ENCODE peak calls at places on chromosomes 11 and 22, in five cellular contexts. J, E, P, U and B are unnamed samples.

GRCh38 chr22:44455151-44455962 is 42.7 kb downstream of the RTL6 start:
- DNase-seq in U (peak), J (peak), E (peak), P (peak), B (no peak)

GRCh38 chr11:134110252-134110651 is 41.4 kb downstream of the JAM3 start:
- DNase-seq in U (no peak), J (no peak), P (no peak), E (no peak), B (no peak)

GRCh38 chr11:125957623-125958330 is 11.9 kb downstream of the VSIG10L2 start:
- DNase-seq in P (no peak), U (no peak), E (no peak), J (no peak), B (no peak)

GRCh38 chr11:35623708-35624168 is 5.5 kb downstream of the FJX1 start:
- DNase-seq in P (no peak), U (no peak), E (no peak), J (no peak), B (no peak)

GRCh38 chr11:119101367-119101758 is 290 bp downstream of the DPAGT1 start:
- DNase-seq in P (no peak), E (no peak), U (no peak), J (no peak), B (no peak)

GRCh38 chr11:26276798-26277424 is 55.0 kb upstream of the ANO3 start:
- DNase-seq in U (peak), J (peak), P (no peak), E (no peak), B (peak)

GRCh38 chr11:19660076-19660475 is 52.6 kb upstream of the NAV2 start:
- DNase-seq in E (no peak), P (no peak), J (no peak), U (no peak), B (no peak)

GRCh38 chr11:69942333-69942820 is 123.2 kb upstream of the FGF3 start:
- DNase-seq in J (no peak), U (no peak), P (no peak), E (peak), B (no peak)

GRCh38 chr11:65862941-65863888 is 3.0 kb downstream of the MUS81 start:
- DNase-seq in U (no peak), E (no peak), J (no peak), P (no peak), B (peak)

GRCh38 chr11:111408789-111409727 is 30.0 kb upstream of the POU2AF1 start:
- DNase-seq in E (no peak), J (no peak), U (no peak), P (no peak), B (no peak)

GRCh38 chr11:95732930-95733602 is 56.5 kb downstream of the FAM76B start:
- DNase-seq in E (no peak), U (no peak), P (no peak), J (no peak), B (no peak)

GRCh38 chr22:42500836-42501179 is 18.8 kb downstream of the RRP7A start:
- DNase-seq in U (no peak), P (no peak), J (peak), E (no peak), B (peak)

DNA sequence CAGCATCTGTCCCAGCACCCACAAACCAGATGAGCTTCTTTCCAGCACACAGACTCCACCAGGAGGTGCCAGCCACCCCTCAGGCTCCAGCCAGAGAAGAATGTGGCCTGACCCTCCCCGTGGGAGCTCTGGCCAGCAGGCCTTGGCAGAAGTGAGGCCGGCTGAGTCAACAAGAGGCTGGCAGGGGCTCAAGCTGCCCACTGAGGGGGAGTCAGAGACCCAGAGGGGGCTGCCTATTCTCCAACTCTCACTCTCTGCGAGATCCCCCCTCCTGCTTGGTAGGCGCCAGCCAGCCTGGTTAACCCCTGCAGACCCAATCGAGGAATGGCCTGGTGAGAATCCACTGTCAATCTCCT is 10.6 kb upstream of the CDC42EP1 start:
- DNase-seq in U (peak), J (peak), E (no peak), P (no peak), B (peak)
- TF ChIP-seq CTCF in U (peak), J (no peak), E (no peak), P (peak), B (peak)

GRCh38 chr11:67405196-67405567 is 1.3 kb downstream of the TBC1D10C start:
- DNase-seq in P (no peak), E (peak), J (no peak), U (no peak), B (no peak)
- H3K4me3 ChIP-seq in P (no peak), E (peak), J (no peak), U (peak), B (no peak)

GRCh38 chr11:1381793-1382425 is 7.8 kb upstream of the BRSK2 start:
- DNase-seq in P (no peak), J (no peak), E (no peak), U (no peak), B (no peak)

GRCh38 chr11:1387521-1387920 is 2.2 kb upstream of the BRSK2 start:
- DNase-seq in E (no peak), J (no peak), P (no peak), U (no peak), B (no peak)

GRCh38 chr11:1382429-1382828 is 7.3 kb upstream of the BRSK2 start:
- DNase-seq in J (no peak), U (no peak), E (no peak), P (no peak), B (no peak)

GRCh38 chr11:1384206-1384965 is 5.3 kb upstream of the BRSK2 start:
- DNase-seq in U (no peak), J (no peak), P (no peak), E (no peak), B (no peak)

GRCh38 chr11:1382831-1383607 is 6.7 kb upstream of the BRSK2 start:
- DNase-seq in J (peak), E (peak), P (peak), U (peak), B (peak)
- TF ChIP-seq POLR2A in J (no peak), E (no peak), P (no peak), U (no peak), B (no peak)

GRCh38 chr11:27509953-27510352 is 3.4 kb upstream of the LIN7C start:
- DNase-seq in U (no peak), P (no peak), J (no peak), E (no peak), B (no peak)

GRCh38 chr11:27507561-27508322 is 1.2 kb upstream of the LIN7C start:
- DNase-seq in E (no peak), P (no peak), J (no peak), U (no peak), B (no peak)

GRCh38 chr11:27501102-27501501 is 5.5 kb downstream of the LIN7C start:
- DNase-seq in E (no peak), P (no peak), U (no peak), J (no peak), B (no peak)

GRCh38 chr11:27505781-27506180 is 788 bp downstream of the LIN7C start:
- DNase-seq in P (no peak), J (no peak), U (no peak), E (no peak), B (no peak)

DNA sequence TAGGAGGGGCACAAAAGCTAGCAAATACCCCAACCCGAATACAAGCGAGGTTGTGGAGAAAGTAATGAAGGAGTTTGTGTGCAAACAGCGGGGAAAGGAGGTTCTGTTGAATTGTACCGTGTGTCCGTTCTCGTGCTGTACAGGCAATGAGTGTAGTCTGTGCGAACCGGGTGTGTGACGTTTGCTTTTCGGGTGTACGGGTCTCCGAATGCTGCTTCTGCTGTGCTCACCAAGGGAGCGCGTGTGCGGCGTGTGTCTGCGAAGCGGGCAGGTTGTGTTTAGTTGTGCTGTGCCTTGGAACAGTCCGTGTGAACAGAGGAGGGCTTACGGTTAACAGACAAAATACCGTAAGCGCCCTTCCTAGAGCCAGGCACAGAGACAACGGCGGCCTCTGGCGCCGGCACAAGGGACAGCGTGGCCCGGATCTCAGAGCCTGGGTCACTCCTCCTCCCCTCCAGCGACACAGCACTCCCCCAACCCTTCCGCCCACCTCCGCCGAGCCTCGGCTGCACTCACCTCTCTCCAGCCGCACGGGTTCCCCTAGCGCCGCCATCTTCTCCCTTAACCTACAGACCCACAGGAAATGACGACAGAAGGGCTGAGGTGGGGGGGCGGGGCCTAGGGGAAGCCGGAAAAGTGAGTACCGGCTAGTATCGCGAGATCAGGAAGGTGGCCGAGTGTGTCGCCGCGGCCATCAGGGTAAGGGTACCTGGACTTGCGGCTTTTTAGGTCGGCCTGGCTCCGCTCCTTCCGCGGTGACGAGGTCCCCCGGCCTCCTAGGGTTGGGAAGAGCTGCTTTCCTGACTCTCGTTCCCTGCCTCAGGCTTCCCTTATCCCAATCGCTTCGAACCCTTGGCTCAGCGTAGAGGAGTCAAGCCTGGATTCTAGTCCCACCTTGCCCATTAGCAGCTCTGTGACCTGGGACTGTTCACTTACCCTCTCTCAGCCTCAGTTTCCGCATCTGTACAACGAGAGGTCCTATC is at the start of gene LIN7C:
- DNase-seq in E (peak), J (peak), P (peak), U (peak), B (peak)
- TF ChIP-seq CTCF in E (no peak), J (no peak), P (no peak), U (no peak), B (no peak)